ENCODE peak calls at places on chromosomes 6 and 20, in eight cellular contexts. N, G, P, U, O, H, J and Y are unnamed samples.
A peak's percentile ranks its signal among the peaks of the same experiment; 100 is the strongest.

GRCh38 chr6:17910178-17910577 is 77.3 kb downstream of the KIF13A start:
- DNase-seq in N (no peak), G (no peak), P (no peak), U (no peak), O (no peak), H (no peak), J (no peak), Y (no peak)

GRCh38 chr20:36344517-36345132 is 38.5 kb downstream of the DLGAP4 start:
- DNase-seq in N (peak; percentile 42), G (no peak), P (no peak), U (peak; percentile 33), O (no peak), H (peak; percentile 67), J (no peak), Y (no peak)

GRCh38 chr20:39700527-39700926 is 738.4 kb downstream of the DHX35 start:
- DNase-seq in N (no peak), G (no peak), P (no peak), U (no peak), O (no peak), H (no peak), J (no peak), Y (no peak)

GRCh38 chr6:53300656-53301551 is 47.8 kb downstream of the ELOVL5 start:
- DNase-seq in N (no peak), G (no peak), P (no peak), U (no peak), O (no peak), H (no peak), J (no peak), Y (no peak)

GRCh38 chr6:10363911-10364310 is 51.0 kb downstream of the TFAP2A start:
- DNase-seq in N (no peak), G (no peak), P (no peak), U (no peak), O (no peak), H (no peak), J (no peak), Y (no peak)

GRCh38 chr6:101080597-101080996 is 199.5 kb upstream of the ASCC3 start:
- DNase-seq in N (peak; percentile 33), G (no peak), P (no peak), U (no peak), O (no peak), H (no peak), J (no peak), Y (no peak)

GRCh38 chr6:4664117-4664626 is 112.0 kb upstream of the CDYL start:
- DNase-seq in N (peak; percentile 92), G (no peak), P (peak; percentile 78), U (no peak), O (no peak), H (peak; percentile 41), J (no peak), Y (no peak)

GRCh38 chr6:37204014-37204751 is 34.2 kb downstream of the PIM1 start:
- DNase-seq in N (peak; percentile 47), G (no peak), P (no peak), U (no peak), O (no peak), H (peak; percentile 88), J (no peak), Y (no peak)

GRCh38 chr6:9482030-9482731 is 932.7 kb downstream of the TFAP2A start:
- DNase-seq in N (peak; percentile 96), G (no peak), P (no peak), U (no peak), O (no peak), H (no peak), J (no peak), Y (no peak)

GRCh38 chr6:132114201-132114860 is 163.2 kb upstream of the CCN2 start:
- DNase-seq in N (peak; percentile 52), G (no peak), P (no peak), U (no peak), O (no peak), H (no peak), J (no peak), Y (no peak)

GRCh38 chr6:37860226-37860839 is 40.8 kb downstream of the ZFAND3 start:
- DNase-seq in N (peak; percentile 65), G (no peak), P (no peak), U (peak; percentile 35), O (no peak), H (peak; percentile 57), J (no peak), Y (peak; percentile 61)

GRCh38 chr20:50360218-50360672 is 149.9 kb upstream of the PTPN1 start:
- DNase-seq in N (no peak), G (no peak), P (no peak), U (no peak), O (no peak), H (no peak), J (no peak), Y (no peak)

GRCh38 chr6:83044211-83044768 is 21.4 kb downstream of the UBE3D start:
- DNase-seq in N (no peak), G (no peak), P (no peak), U (no peak), O (no peak), H (no peak), J (no peak), Y (no peak)

GRCh38 chr6:31060162-31060561 is 49.9 kb downstream of the MUC22 start:
- DNase-seq in N (no peak), G (no peak), P (no peak), U (no peak), O (no peak), H (no peak), J (no peak), Y (no peak)

GRCh38 chr20:60040471-60041162 is 82.4 kb downstream of the CDH26 start:
- DNase-seq in N (no peak), G (no peak), P (no peak), U (no peak), O (peak; percentile 27), H (no peak), J (no peak), Y (no peak)

DNA sequence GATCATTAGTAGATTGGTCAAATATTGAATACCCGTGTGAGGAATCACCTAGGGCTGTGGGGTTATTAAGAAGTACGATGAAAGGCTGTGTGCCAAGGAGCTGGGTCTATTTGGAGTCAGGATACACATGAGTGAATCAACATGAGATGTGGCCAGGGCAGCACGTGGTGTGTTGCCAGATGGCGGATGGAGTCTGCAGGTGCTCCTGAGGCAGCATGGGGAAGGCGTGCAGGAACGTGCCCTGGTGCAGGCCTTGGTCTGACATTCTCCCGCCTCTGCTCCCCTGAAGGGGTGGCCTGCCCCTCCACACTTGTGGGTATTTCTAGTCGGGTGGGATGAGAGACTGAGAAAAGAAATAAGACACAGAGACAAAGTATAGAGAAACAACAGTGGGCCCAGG is 39.0 kb upstream of the SLC22A1 start:
- DNase-seq in N (no peak), G (no peak), P (no peak), U (no peak), O (no peak), H (no peak), J (no peak), Y (no peak)
- H3K36me3 ChIP-seq in N (peaks cover 64% of the 10 kb centered on the region), G (peaks cover 58% of the 10 kb centered on the region), P (peaks cover 100% of the 10 kb centered on the region), U (peaks cover 69% of the 10 kb centered on the region), O (peaks cover 97% of the 10 kb centered on the region), H (peaks cover 94% of the 10 kb centered on the region), J (peaks cover 48% of the 10 kb centered on the region), Y (peaks cover 44% of the 10 kb centered on the region)

GRCh38 chr20:45059022-45059728 is 41.8 kb downstream of the KCNS1 start:
- DNase-seq in N (peak; percentile 51), G (no peak), P (no peak), U (no peak), O (no peak), H (no peak), J (no peak), Y (no peak)

GRCh38 chr20:45061244-45061643 is 39.7 kb downstream of the KCNS1 start:
- DNase-seq in N (peak; percentile 93), G (no peak), P (no peak), U (no peak), O (no peak), H (no peak), J (no peak), Y (no peak)

GRCh38 chr20:45056473-45057148 is 44.3 kb downstream of the KCNS1 start:
- DNase-seq in N (no peak), G (no peak), P (no peak), U (no peak), O (peak; percentile 13), H (no peak), J (no peak), Y (no peak)

GRCh38 chr20:45060341-45060740 is 40.6 kb downstream of the KCNS1 start:
- DNase-seq in N (no peak), G (no peak), P (no peak), U (no peak), O (no peak), H (no peak), J (no peak), Y (no peak)

GRCh38 chr20:45058168-45058850 is 42.6 kb downstream of the KCNS1 start:
- DNase-seq in N (no peak), G (no peak), P (no peak), U (no peak), O (no peak), H (no peak), J (no peak), Y (no peak)
- TF ChIP-seq CTCF in N (no peak), G (no peak), P (no peak), U (no peak), O (no peak), H (no peak), J (no peak), Y (no peak)

GRCh38 chr6:167007930-167008329 is 8.7 kb downstream of the CEP43 start:
- DNase-seq in N (no peak), G (no peak), P (no peak), U (no peak), O (no peak), H (no peak), J (no peak), Y (no peak)
- H3K36me3 ChIP-seq in N (peaks cover 12% of the 10 kb centered on the region), G (no peaks in the 10 kb centered on the region), P (peaks cover 58% of the 10 kb centered on the region), U (peaks cover 97% of the 10 kb centered on the region), O (peaks cover 31% of the 10 kb centered on the region), H (peaks cover 85% of the 10 kb centered on the region), J (peaks cover 14% of the 10 kb centered on the region), Y (peaks cover 56% of the 10 kb centered on the region)

GRCh38 chr20:33217052-33217451 is at the start of gene BPIFA3:
- DNase-seq in N (no peak), G (no peak), P (no peak), U (no peak), O (no peak), H (no peak), J (no peak), Y (no peak)

GRCh38 chr20:33210371-33210770 is 6.8 kb upstream of the BPIFA3 start:
- DNase-seq in N (no peak), G (no peak), P (no peak), U (no peak), O (no peak), H (no peak), J (no peak), Y (no peak)

GRCh38 chr20:33209789-33210188 is 7.4 kb upstream of the BPIFA3 start:
- DNase-seq in N (peak; percentile 52), G (no peak), P (peak; percentile 38), U (peak; percentile 29), O (no peak), H (peak; percentile 81), J (no peak), Y (peak; percentile 25)

DNA sequence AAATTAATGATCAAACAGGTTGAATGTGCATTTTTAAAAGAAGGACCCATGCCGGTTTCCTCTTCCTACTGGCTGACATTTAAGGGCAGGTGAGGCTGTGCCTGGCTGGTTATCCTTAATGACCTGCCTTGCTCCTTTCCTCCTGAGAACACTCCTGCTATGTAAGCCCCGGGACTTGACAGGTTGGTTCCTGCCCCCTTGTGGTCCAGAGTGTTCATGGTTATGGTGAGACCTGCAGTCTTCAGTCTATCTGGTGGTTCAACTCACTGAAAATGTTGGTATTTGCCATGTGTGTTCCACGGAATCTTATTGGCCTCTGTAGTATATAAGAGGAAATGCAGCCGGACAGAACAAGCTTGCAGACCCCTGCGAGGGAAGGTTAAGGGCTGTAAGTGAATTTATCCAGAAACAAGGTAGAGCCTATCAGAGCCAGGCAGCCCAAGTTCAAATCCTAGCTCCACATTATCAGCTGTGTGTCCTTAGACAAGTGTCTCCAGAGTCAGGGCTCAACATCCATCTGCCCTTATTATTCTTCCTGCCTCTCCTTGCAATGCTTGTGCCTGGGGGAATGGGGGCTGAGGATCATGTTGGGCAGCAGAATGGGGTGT is 5.2 kb upstream of the BPIFA3 start:
- DNase-seq in N (peak; percentile 33), G (no peak), P (no peak), U (peak; percentile 51), O (no peak), H (peak; percentile 68), J (no peak), Y (peak; percentile 65)
- TF ChIP-seq CTCF in N (peak; percentile 23), G (no peak), P (no peak), U (peak; percentile 74), O (peak; percentile 68), H (peak; percentile 62), J (peak; percentile 68), Y (peak; percentile 83)